ENCODE peak calls at places on chromosome 19, in five cellular contexts. E is fibroblast of the aortic adventitia, B is RWPE1, Q is MM.1S, V is lower leg skin. Z is an unnamed sample.

GRCh38 chr19:50891253-50891625 is 18.0 kb downstream of the KLK2 start:
- DNase-seq in E (no peak), B (no peak), V (no peak), Q (no peak), Z (no peak)

GRCh38 chr19:53908106-53908932 is 759 bp upstream of the CACNG7 start:
- DNase-seq in E (peak; percentile 74), Q (no peak), V (no peak), B (peak; percentile 39), Z (peak; percentile 66)

GRCh38 chr19:31139871-31140505 is 209.2 kb downstream of the TSHZ3 start:
- DNase-seq in Q (no peak), E (peak; percentile 79), B (peak; percentile 30), V (no peak), Z (no peak)

GRCh38 chr19:52231154-52231565 is 38.2 kb upstream of the ZNF766 start:
- DNase-seq in Q (no peak), V (no peak), E (peak; percentile 20), B (peak; percentile 10), Z (no peak)

GRCh38 chr19:12913871-12914690 is 5.0 kb downstream of the SYCE2 start:
- DNase-seq in B (no peak), Q (peak; percentile 76), E (no peak), V (peak; percentile 47), Z (no peak)

GRCh38 chr19:45471116-45471865 is 3.5 kb downstream of the FOSB start:
- DNase-seq in E (no peak), B (no peak), V (no peak), Q (no peak), Z (no peak)

GRCh38 chr19:29666634-29667389 is 1.6 kb downstream of the PLEKHF1 start:
- DNase-seq in E (peak; percentile 83), B (no peak), Q (no peak), V (peak; percentile 68), Z (no peak)

GRCh38 chr19:11881151-11881800 is 6.3 kb upstream of the ZNF69 start:
- DNase-seq in E (peak; percentile 65), Q (peak; percentile 63), V (peak; percentile 48), B (peak; percentile 46), Z (peak; percentile 74)

GRCh38 chr19:35352448-35353304 is 5.0 kb downstream of the FFAR1 start:
- DNase-seq in E (peak; percentile 74), Q (peak; percentile 59), V (peak; percentile 59), B (peak; percentile 86), Z (peak; percentile 69)

GRCh38 chr19:32168111-32168510 is 177.3 kb upstream of the ZNF507 start:
- DNase-seq in B (no peak), E (no peak), Q (no peak), V (no peak), Z (no peak)

GRCh38 chr19:40143612-40144011 is 47.6 kb upstream of the MAP3K10 start:
- DNase-seq in Q (peak; percentile 96), V (no peak), E (peak; percentile 40), B (no peak), Z (no peak)

GRCh38 chr19:56660381-56661105 is 11.0 kb downstream of the ZNF835 start:
- DNase-seq in V (no peak), E (no peak), Q (no peak), B (no peak), Z (no peak)

GRCh38 chr19:28045621-28046020 is 1167.3 kb downstream of the UQCRFS1 start:
- DNase-seq in V (no peak), B (no peak), E (no peak), Q (no peak), Z (no peak)

GRCh38 chr19:43468354-43469159 is 3.1 kb upstream of the LYPD3 start:
- DNase-seq in Q (no peak), V (no peak), B (no peak), E (no peak), Z (no peak)

GRCh38 chr19:12885749-12886706 is 973 bp downstream of the KLF1 start:
- DNase-seq in V (no peak), E (no peak), B (no peak), Q (no peak), Z (no peak)

GRCh38 chr19:8373867-8374813 is 10.2 kb downstream of the ANGPTL4 start:
- DNase-seq in Q (no peak), E (no peak), V (peak; percentile 71), B (no peak), Z (no peak)

GRCh38 chr19:18109731-18110671 is 12.4 kb downstream of the MAST3 start:
- DNase-seq in Q (peak; percentile 44), V (no peak), B (no peak), E (no peak), Z (peak; percentile 37)

GRCh38 chr19:43784251-43784980 is 3.6 kb upstream of the KCNN4 start:
- DNase-seq in V (no peak), E (peak; percentile 86), Q (peak; percentile 37), B (peak; percentile 92), Z (no peak)

GRCh38 chr19:31905980-31906948 is 439.1 kb upstream of the ZNF507 start:
- DNase-seq in Q (peak; percentile 34), B (no peak), E (no peak), V (peak; percentile 65), Z (no peak)

GRCh38 chr19:8069116-8069973 is 16.8 kb downstream of the CCL25 start:
- DNase-seq in V (no peak), E (no peak), Q (peak; percentile 31), B (no peak), Z (peak; percentile 36)

GRCh38 chr19:55391191-55391670 is 5.5 kb downstream of the RPL28 start:
- DNase-seq in Q (no peak), V (no peak), B (no peak), E (no peak), Z (no peak)

GRCh38 chr19:8212916-8213315 is 3.7 kb downstream of the CERS4 start:
- DNase-seq in E (no peak), Q (no peak), V (no peak), B (no peak), Z (no peak)

GRCh38 chr19:29687244-29687896 is 22.1 kb downstream of the PLEKHF1 start:
- DNase-seq in Q (no peak), V (peak; percentile 65), B (peak; percentile 37), E (peak; percentile 99), Z (no peak)

GRCh38 chr19:43784981-43785808 is 4.4 kb upstream of the KCNN4 start:
- DNase-seq in Q (peak; percentile 79), V (peak; percentile 60), E (peak; percentile 78), B (peak; percentile 70), Z (peak; percentile 60)

GRCh38 chr19:54152267-54152666 is 7.3 kb downstream of the LENG1 start:
- DNase-seq in E (no peak), V (no peak), Q (no peak), B (no peak), Z (no peak)

GRCh38 chr19:19061491-19061890 is 2.3 kb upstream of the SLC25A42 start:
- DNase-seq in V (no peak), E (no peak), B (no peak), Q (no peak), Z (no peak)

GRCh38 chr19:3302755-3303154 is 63.6 kb upstream of the NFIC start:
- DNase-seq in E (no peak), V (no peak), B (no peak), Q (no peak), Z (no peak)
- TF ChIP-seq CTCF in E (no peak), V (no peak), B (no peak), Q (peak; percentile 11), Z (peak; percentile 16)

GRCh38 chr19:58227964-58228583 is 640 bp upstream of the ZNF544 start:
- DNase-seq in E (no peak), Q (no peak), V (no peak), B (no peak), Z (no peak)

GRCh38 chr19:58228584-58229254 is at the start of gene ZNF544:
- DNase-seq in E (peak; percentile 54), B (peak; percentile 76), V (peak; percentile 28), Q (peak; percentile 18), Z (peak; percentile 68)

DNA sequence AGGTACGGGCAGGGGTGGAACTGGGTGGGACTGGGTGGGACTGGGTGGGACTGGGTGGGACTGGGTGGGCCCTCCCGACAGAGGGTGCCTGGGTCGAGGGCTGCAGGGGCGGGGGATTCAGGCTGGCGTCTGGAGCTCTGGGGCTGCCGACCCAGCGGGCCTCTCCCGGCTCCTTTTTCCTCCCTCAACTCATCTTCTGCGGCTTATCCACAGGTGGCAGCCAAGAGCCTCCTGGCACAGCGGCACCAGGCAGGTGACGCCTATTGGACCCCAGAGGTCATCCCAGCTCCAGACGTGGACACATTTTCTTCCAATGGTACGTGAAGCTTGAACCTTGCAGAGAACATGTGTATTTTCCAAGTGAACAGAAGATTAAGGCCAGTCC is 533 bp downstream of the ZNF544 start:
- DNase-seq in Q (no peak), E (peak; percentile 7), B (peak; percentile 57), V (no peak), Z (no peak)
- TF ChIP-seq CTCF in Q (no peak), E (peak; percentile 27), B (peak; percentile 12), V (no peak), Z (no peak)

DNA sequence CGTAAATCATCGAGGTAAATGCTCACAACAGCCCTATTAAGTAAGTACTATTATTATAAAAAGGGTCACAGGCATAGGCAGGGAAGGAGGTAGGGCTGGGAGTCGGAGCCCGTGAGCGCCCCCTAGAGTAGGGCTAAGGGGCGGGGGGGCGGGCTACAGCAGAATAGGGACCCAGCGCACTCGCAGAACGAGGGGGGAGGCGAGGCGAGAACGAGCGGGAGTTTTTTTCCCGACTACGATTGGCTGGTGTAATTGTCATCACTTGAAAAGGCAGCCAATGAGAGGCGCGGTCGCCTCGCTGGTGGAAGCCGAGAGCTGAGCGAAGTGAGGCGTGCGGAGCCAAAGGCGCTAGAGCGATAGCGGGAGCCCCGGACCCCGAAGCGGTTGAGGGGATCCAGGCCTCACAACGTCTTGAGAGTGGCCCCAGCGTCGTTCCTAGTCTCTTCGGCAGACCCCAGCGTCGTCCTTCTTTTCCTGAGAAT is 24.2 kb downstream of the KEAP1 start:
- DNase-seq in B (peak; percentile 87), Q (no peak), E (peak; percentile 89), V (peak; percentile 92), Z (peak; percentile 61)
- TF ChIP-seq CTCF in B (peak; percentile 81), Q (no peak), E (peak; percentile 50), V (no peak), Z (peak; percentile 67)

GRCh38 chr19:5958074-5958850 is 19.7 kb downstream of the RANBP3 start:
- DNase-seq in B (no peak), E (no peak), Q (no peak), V (no peak), Z (no peak)
- TF ChIP-seq CTCF in B (no peak), E (no peak), Q (no peak), V (no peak), Z (no peak)

GRCh38 chr19:46704379-46705076 is 12.4 kb downstream of the PRKD2 start:
- DNase-seq in V (peak; percentile 57), B (peak; percentile 33), E (peak; percentile 44), Q (peak; percentile 66), Z (peak; percentile 83)
- TF ChIP-seq CTCF in V (no peak), B (peak; percentile 85), E (peak; percentile 95), Q (peak; percentile 89), Z (peak; percentile 90)

GRCh38 chr19:2231621-2232221 is 4.4 kb downstream of the PLEKHJ1 start:
- DNase-seq in E (no peak), B (no peak), V (no peak), Q (no peak), Z (peak; percentile 27)
- TF ChIP-seq CTCF in E (peak; percentile 12), B (no peak), V (no peak), Q (peak; percentile 22), Z (peak; percentile 37)